ENCODE peak calls at places on chromosomes 7 and 10, in five cellular contexts. F is HTR-8/SVneo, E is psoas muscle, U is transverse colon, O is nephron progenitor cell. L is an unnamed sample.

GRCh38 chr7:75739796-75740672 is 1.3 kb upstream of the HIP1 start:
- DNase-seq in U (no peak), O (no peak), F (no peak), E (no peak), L (no peak)

GRCh38 chr10:110335314-110336064 is 30.8 kb upstream of the SMNDC1 start:
- DNase-seq in F (no peak), U (no peak), E (no peak), O (no peak), L (no peak)

GRCh38 chr7:129872054-129872453 is 80.7 kb downstream of the UBE2H start:
- DNase-seq in E (no peak), U (no peak), O (no peak), F (no peak), L (no peak)

GRCh38 chr7:141844256-141844655 is 3.0 kb upstream of the PRSS37 start:
- DNase-seq in F (no peak), E (no peak), U (no peak), O (no peak), L (no peak)

GRCh38 chr7:125618516-125618915 is 688.9 kb upstream of the POT1 start:
- DNase-seq in O (no peak), U (no peak), E (no peak), F (no peak), L (no peak)

GRCh38 chr10:42950606-42951485 is 126.0 kb upstream of the RET start:
- DNase-seq in E (no peak), F (no peak), U (no peak), O (no peak), L (peak)

GRCh38 chr7:36286241-36286640 is 103.4 kb upstream of the ANLN start:
- DNase-seq in O (no peak), E (no peak), F (no peak), U (no peak), L (no peak)

GRCh38 chr10:20059084-20059835 is 243.0 kb downstream of the PLXDC2 start:
- DNase-seq in E (no peak), F (no peak), U (no peak), O (no peak), L (no peak)

GRCh38 chr7:157439149-157439548 is 102.3 kb downstream of the DNAJB6 start:
- DNase-seq in F (no peak), O (no peak), U (no peak), E (no peak), L (no peak)

GRCh38 chr10:30788307-30788706 is 158.8 kb upstream of the LYZL2 start:
- DNase-seq in E (no peak), U (no peak), O (no peak), F (no peak), L (no peak)

GRCh38 chr7:108292541-108292940 is 162.4 kb upstream of the LAMB4 start:
- DNase-seq in F (no peak), O (no peak), U (no peak), E (no peak), L (no peak)

GRCh38 chr7:140526901-140527664 is 47.8 kb upstream of the MKRN1 start:
- DNase-seq in E (no peak), F (no peak), U (no peak), O (no peak), L (no peak)

GRCh38 chr7:77327932-77328628 is 88.1 kb downstream of the GSAP start:
- DNase-seq in F (no peak), O (no peak), E (no peak), U (no peak), L (no peak)

GRCh38 chr10:71239131-71239915 is 27.0 kb downstream of the UNC5B start:
- DNase-seq in O (no peak), E (no peak), U (no peak), F (no peak), L (no peak)

GRCh38 chr10:132527338-132528063 is 10.1 kb upstream of the INPP5A start:
- DNase-seq in U (peak), E (peak), O (no peak), F (no peak), L (no peak)

GRCh38 chr10:125000366-125001312 is 58.7 kb downstream of the ZRANB1 start:
- DNase-seq in U (peak), O (no peak), E (no peak), F (no peak), L (no peak)

GRCh38 chr7:14505906-14506305 is 396.6 kb downstream of the DGKB start:
- DNase-seq in O (no peak), F (no peak), U (no peak), E (no peak), L (no peak)

GRCh38 chr10:96541921-96542320 is 28.2 kb upstream of the TLL2 start:
- DNase-seq in U (no peak), F (no peak), O (no peak), E (no peak), L (no peak)

L was measured in CD14-positive monocyte.